ENCODE peak calls at places on chromosomes 6 and 20, in six cellular contexts. B is HepG2, L is H1, D is K562, K is GM12878, R is GM12891. G is an unnamed sample.

GRCh38 chr20:62924567-62925419 is 1.5 kb downstream of the DIDO1 start:
- DNase-seq in B (peak; percentile 56), L (no peak), D (peak; percentile 43), K (no peak), R (no peak), G (no peak)

GRCh38 chr6:149586149-149586548 is 20.0 kb downstream of the GINM1 start:
- DNase-seq in B (no peak), L (no peak), D (peak; percentile 12), K (no peak), R (no peak), G (no peak)

GRCh38 chr20:36542019-36542488 is 735 bp downstream of the MYL9 start:
- DNase-seq in B (peak; percentile 46), L (peak; percentile 84), D (peak; percentile 62), K (no peak), R (no peak), G (no peak)

GRCh38 chr6:168667428-168667805 is 226.4 kb downstream of the SMOC2 start:
- DNase-seq in B (no peak), L (no peak), D (no peak), K (no peak), R (no peak), G (no peak)

GRCh38 chr20:63041776-63042175 is 35.0 kb upstream of the BHLHE23 start:
- DNase-seq in B (no peak), L (no peak), D (no peak), K (no peak), R (no peak), G (no peak)

GRCh38 chr6:360791-361373 is 30.7 kb upstream of the IRF4 start:
- DNase-seq in B (no peak), L (no peak), D (no peak), K (no peak), R (no peak), G (no peak)

GRCh38 chr20:38158701-38159325 is 6.3 kb downstream of the TGM2 start:
- DNase-seq in B (no peak), L (no peak), D (peak; percentile 94), K (no peak), R (no peak), G (no peak)

GRCh38 chr6:142696689-142697088 is 248.3 kb downstream of the HIVEP2 start:
- DNase-seq in B (no peak), L (no peak), D (no peak), K (no peak), R (no peak), G (no peak)

GRCh38 chr6:42292002-42292735 is 74.5 kb upstream of the MRPS10 start:
- DNase-seq in B (no peak), L (no peak), D (no peak), K (no peak), R (no peak), G (no peak)

GRCh38 chr20:36549942-36550796 is 8.8 kb downstream of the MYL9 start:
- DNase-seq in B (no peak), L (no peak), D (no peak), K (no peak), R (no peak), G (no peak)

GRCh38 chr20:21781446-21782075 is 76.1 kb downstream of the PAX1 start:
- DNase-seq in B (no peak), L (no peak), D (no peak), K (no peak), R (no peak), G (no peak)

GRCh38 chr6:44593539-44593944 is 206.0 kb downstream of the CDC5L start:
- DNase-seq in B (peak; percentile 68), L (peak; percentile 82), D (peak; percentile 67), K (peak; percentile 7), R (peak; percentile 30), G (peak; percentile 18)

DNA sequence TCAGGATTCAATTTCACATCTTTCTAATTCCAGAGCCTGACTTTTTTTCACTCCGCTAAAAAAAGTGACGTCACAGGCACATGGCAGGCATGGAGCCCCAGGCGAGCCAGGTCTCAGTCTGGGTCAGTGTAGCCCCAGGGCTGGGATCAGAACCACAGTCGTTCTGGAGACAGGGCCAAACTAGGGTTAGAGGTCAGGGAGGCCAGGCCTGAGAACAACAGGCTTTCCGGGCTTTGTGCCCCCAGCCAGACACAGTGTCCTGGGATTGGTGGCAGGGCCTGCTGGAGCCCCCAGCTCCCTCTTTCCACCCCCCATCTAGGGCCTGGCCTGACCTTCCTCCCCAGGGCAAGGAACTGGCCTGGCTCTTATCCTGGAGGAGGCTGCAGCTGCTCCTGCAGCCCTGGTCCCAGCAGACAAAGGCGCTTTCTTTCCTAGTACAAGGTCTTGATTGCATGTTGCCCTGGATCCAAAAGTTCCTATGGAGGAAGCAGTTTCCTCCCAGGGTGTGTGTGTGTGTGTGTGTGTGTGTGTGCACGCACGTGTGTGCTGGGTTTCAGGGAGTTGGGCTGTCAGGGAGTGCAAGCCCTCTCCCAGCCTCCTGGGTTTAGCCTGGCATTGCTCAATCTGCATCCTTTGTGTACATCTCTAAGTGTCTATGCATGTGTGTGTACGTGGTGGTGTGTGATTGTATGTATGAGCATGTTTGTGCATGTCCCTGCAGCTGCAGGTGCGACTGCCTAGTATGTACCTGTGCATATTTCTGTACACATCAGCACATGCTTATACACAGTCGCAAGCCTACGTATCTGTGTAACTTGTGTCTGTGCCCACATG is 26.5 kb upstream of the EMILIN3 start:
- DNase-seq in B (no peak), L (no peak), D (no peak), K (no peak), R (no peak), G (no peak)
- TF ChIP-seq TAF1 in B (no peak), L (no peak), D (no peak), K (no peak), R (no peak), G (no peak)

GRCh38 chr20:41892031-41892430 is 273.9 kb upstream of the CHD6 start:
- DNase-seq in B (no peak), L (no peak), D (no peak), K (no peak), R (no peak), G (no peak)
- TF ChIP-seq POLR2AphosphoS5 in B (no peak), L (no peak), D (no peak), K (no peak), R (no peak), G (no peak)

GRCh38 chr6:24971067-24971466 is 35.3 kb upstream of the RIPOR2 start:
- DNase-seq in B (no peak), L (no peak), D (no peak), K (no peak), R (no peak), G (no peak)

GRCh38 chr6:24972551-24972950 is 36.8 kb upstream of the RIPOR2 start:
- DNase-seq in B (no peak), L (no peak), D (no peak), K (no peak), R (no peak), G (no peak)

GRCh38 chr6:24969343-24969860 is 33.6 kb upstream of the RIPOR2 start:
- DNase-seq in B (no peak), L (no peak), D (no peak), K (no peak), R (no peak), G (no peak)

GRCh38 chr6:24968711-24969110 is 33.0 kb upstream of the RIPOR2 start:
- DNase-seq in B (no peak), L (no peak), D (no peak), K (no peak), R (no peak), G (no peak)

DNA sequence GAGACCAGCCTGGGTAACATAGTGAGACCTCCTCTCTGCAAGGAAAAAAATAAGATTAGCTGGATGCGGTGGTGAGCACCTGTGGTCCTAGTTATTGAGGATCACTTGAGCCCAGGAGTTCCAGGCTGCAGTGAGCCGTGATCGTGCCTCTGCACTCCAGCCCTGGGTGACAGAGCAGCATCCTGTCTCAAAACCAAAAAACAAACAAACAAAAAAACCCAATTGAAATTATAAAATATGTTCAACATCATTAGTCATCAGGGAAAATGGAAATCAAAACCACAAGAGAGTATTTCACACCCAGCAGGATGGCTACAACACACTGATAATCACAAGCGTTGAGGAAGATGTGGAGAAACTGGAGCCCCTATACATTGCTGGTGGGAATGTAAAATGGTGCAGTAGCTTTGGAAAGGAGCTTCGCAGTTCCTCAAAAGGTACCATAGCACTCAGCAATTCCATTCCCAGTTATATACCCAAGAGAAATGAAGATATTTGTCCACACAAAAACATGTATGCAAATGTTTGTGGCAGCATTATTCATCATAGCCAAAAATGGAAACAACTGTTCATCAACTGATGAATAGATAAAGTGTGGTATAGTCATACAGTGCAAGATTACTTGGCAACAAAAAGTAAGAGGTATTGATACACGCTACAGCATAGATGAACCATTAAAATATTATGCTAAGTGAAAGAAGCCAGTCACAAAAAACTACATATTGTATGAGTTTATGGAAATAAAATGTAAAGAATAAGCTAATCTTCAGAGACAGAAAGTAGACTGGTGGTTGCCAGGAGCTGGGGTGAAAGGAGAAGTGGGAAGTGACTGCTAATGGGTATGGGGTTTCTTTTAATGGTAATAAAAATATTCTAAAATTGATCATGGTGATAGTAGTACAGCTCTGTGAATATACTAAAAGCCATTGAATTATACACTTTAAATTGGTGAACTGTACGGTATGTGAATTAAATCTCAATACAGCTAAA is 38.7 kb upstream of the RIPOR2 start:
- DNase-seq in B (no peak), L (no peak), D (no peak), K (no peak), R (no peak), G (no peak)
- TF ChIP-seq POLR2A in B (no peak), L (no peak), D (no peak), K (no peak), R (peak; percentile 81), G (peak; percentile 46)

GRCh38 chr6:30493643-30494250 is 4.4 kb downstream of the HLA-E start:
- DNase-seq in B (no peak), L (peak; percentile 82), D (no peak), K (no peak), R (no peak), G (no peak)
- TF ChIP-seq TAF1 in B (no peak), L (no peak), D (no peak), K (no peak), R (no peak), G (no peak)

G was measured in GM12892.